ENCODE peak calls at places on chromosomes 2 and 18, in eight cellular contexts. Z is choroid plexus epithelial cell; Q is fibroblast of the aortic adventitia; X is effector memory CD4-positive, alpha-beta T cell; G is bronchial epithelial cell; S is psoas muscle; U is mesendoderm; H is cardiac muscle cell. C is an unnamed sample.

GRCh38 chr2:199457147-199458016 is at the start of gene SATB2:
- DNase-seq in Z (peak), Q (peak), G (peak), X (no peak), U (peak), S (peak), H (peak), C (peak)

GRCh38 chr2:29182334-29182733 is 67.1 kb downstream of the CLIP4 start:
- DNase-seq in X (no peak), Z (no peak), G (no peak), H (no peak), S (no peak), Q (no peak), U (no peak), C (no peak)

GRCh38 chr2:42567389-42567788 is 1.0 kb upstream of the MTA3 start:
- DNase-seq in Z (peak), Q (peak), H (peak), S (no peak), X (no peak), U (no peak), G (no peak), C (peak)

GRCh38 chr2:126850951-126851350 is 47.7 kb upstream of the TEX51 start:
- DNase-seq in Q (no peak), G (no peak), U (no peak), H (no peak), S (no peak), X (no peak), Z (no peak), C (no peak)

GRCh38 chr18:73790582-73790981 is 357.1 kb downstream of the FBXO15 start:
- DNase-seq in G (peak), S (no peak), X (no peak), Z (no peak), H (no peak), Q (no peak), U (no peak), C (peak)

GRCh38 chr18:55064760-55065159 is 105.5 kb upstream of the CCDC68 start:
- DNase-seq in G (no peak), Q (no peak), S (no peak), Z (no peak), X (no peak), H (no peak), U (no peak), C (no peak)

GRCh38 chr18:78576967-78577366 is 402.7 kb upstream of the SALL3 start:
- DNase-seq in Q (no peak), U (no peak), G (no peak), Z (no peak), X (no peak), S (no peak), H (no peak), C (no peak)

GRCh38 chr2:71779306-71779855 is 326.0 kb downstream of the DYSF start:
- DNase-seq in G (no peak), S (no peak), Z (peak), Q (peak), X (no peak), H (peak), U (no peak), C (no peak)

GRCh38 chr2:21454839-21455238 is 331.1 kb downstream of the TDRD15 start:
- DNase-seq in X (no peak), U (no peak), S (no peak), Q (no peak), H (no peak), Z (no peak), G (no peak), C (no peak)

GRCh38 chr2:240925191-240925575 is 19.0 kb downstream of the CROCC2 start:
- DNase-seq in H (no peak), X (no peak), Q (no peak), S (peak), Z (no peak), G (no peak), U (no peak), C (no peak)

GRCh38 chr2:26530141-26530540 is 52.2 kb upstream of the OTOF start:
- DNase-seq in S (no peak), H (no peak), Q (no peak), U (no peak), G (no peak), Z (no peak), X (no peak), C (no peak)

GRCh38 chr2:20781656-20782265 is 41.1 kb downstream of the LDAH start:
- DNase-seq in G (peak), Q (peak), S (no peak), U (peak), H (peak), X (no peak), Z (peak), C (peak)

GRCh38 chr2:138831691-138832090 is 51.5 kb upstream of the NXPH2 start:
- DNase-seq in X (no peak), G (peak), Q (no peak), Z (no peak), H (no peak), U (no peak), S (no peak), C (no peak)

GRCh38 chr2:184154438-184154837 is 443.9 kb upstream of the ZNF804A start:
- DNase-seq in S (no peak), Z (no peak), G (peak), H (no peak), U (peak), X (no peak), Q (peak), C (peak)

GRCh38 chr2:7730990-7731389 is 813.8 kb downstream of the RNF144A start:
- DNase-seq in U (no peak), Q (no peak), H (no peak), S (no peak), X (no peak), G (no peak), Z (no peak), C (no peak)

GRCh38 chr2:74333175-74333574 is 10.0 kb downstream of the SLC4A5 start:
- DNase-seq in H (peak), U (peak), Q (peak), X (no peak), Z (peak), G (peak), S (no peak), C (peak)

GRCh38 chr2:120809576-120810440 is 74.1 kb downstream of the GLI2 start:
- DNase-seq in S (no peak), H (no peak), U (no peak), Q (no peak), X (no peak), Z (no peak), G (no peak), C (no peak)

GRCh38 chr2:98504386-98505109 is 59.9 kb downstream of the INPP4A start:
- DNase-seq in Q (peak), G (no peak), H (peak), S (no peak), U (no peak), Z (peak), X (no peak), C (no peak)

GRCh38 chr18:79405019-79405780 is 9.5 kb downstream of the NFATC1 start:
- DNase-seq in Q (no peak), G (no peak), U (no peak), S (peak), H (no peak), X (peak), Z (no peak), C (no peak)

GRCh38 chr2:168573128-168573903 is 117.2 kb downstream of the CERS6 start:
- DNase-seq in X (no peak), Q (peak), U (peak), Z (peak), H (peak), S (no peak), G (peak), C (peak)

GRCh38 chr2:238706163-238706562 is 141.7 kb upstream of the TWIST2 start:
- DNase-seq in Q (no peak), H (no peak), S (no peak), Z (no peak), X (no peak), U (no peak), G (no peak), C (no peak)

GRCh38 chr18:46171331-46171730 is 67.1 kb downstream of the HAUS1 start:
- DNase-seq in H (no peak), G (no peak), Z (no peak), S (no peak), X (no peak), Q (no peak), U (no peak), C (no peak)

GRCh38 chr2:240996161-240996833 is 2.1 kb upstream of the SNED1 start:
- DNase-seq in H (no peak), G (no peak), Z (no peak), S (peak), Q (no peak), U (no peak), X (no peak), C (no peak)

GRCh38 chr18:59921384-59921891 is 21.6 kb downstream of the PMAIP1 start:
- DNase-seq in X (no peak), Q (no peak), Z (no peak), S (no peak), H (no peak), U (no peak), G (no peak), C (peak)

GRCh38 chr2:43438858-43439655 is 156.8 kb downstream of the THADA start:
- DNase-seq in Z (no peak), H (no peak), S (no peak), Q (no peak), G (peak), X (no peak), U (no peak), C (no peak)

GRCh38 chr2:169897834-169898233 is 70.6 kb downstream of the UBR3 start:
- DNase-seq in Z (no peak), X (no peak), G (peak), S (no peak), Q (no peak), H (no peak), U (no peak), C (no peak)

GRCh38 chr2:44974064-44974715 is 32.7 kb downstream of the SIX3 start:
- DNase-seq in Z (peak), Q (peak), X (no peak), U (peak), H (peak), S (no peak), G (peak), C (peak)

GRCh38 chr2:55268288-55268906 is 634 bp downstream of the MTIF2 start:
- DNase-seq in Z (no peak), Q (no peak), X (no peak), U (no peak), G (peak), S (no peak), H (no peak), C (no peak)

GRCh38 chr2:222297600-222297935 is 1.2 kb downstream of the PAX3 start:
- DNase-seq in X (no peak), Q (no peak), H (no peak), G (no peak), Z (no peak), U (no peak), S (no peak), C (peak)

GRCh38 chr2:134420920-134421319 is 167.0 kb downstream of the MGAT5 start:
- DNase-seq in X (no peak), S (no peak), G (no peak), Q (no peak), U (no peak), H (no peak), Z (no peak), C (no peak)

GRCh38 chr2:102294802-102295489 is 16.4 kb upstream of the IL1RL1 start:
- DNase-seq in G (peak), H (peak), U (no peak), X (no peak), Q (no peak), Z (peak), S (no peak), C (no peak)

GRCh38 chr18:9914584-9915290 is 921 bp downstream of the VAPA start:
- DNase-seq in S (peak), U (peak), X (peak), Z (peak), H (peak), Q (peak), G (peak), C (peak)

DNA sequence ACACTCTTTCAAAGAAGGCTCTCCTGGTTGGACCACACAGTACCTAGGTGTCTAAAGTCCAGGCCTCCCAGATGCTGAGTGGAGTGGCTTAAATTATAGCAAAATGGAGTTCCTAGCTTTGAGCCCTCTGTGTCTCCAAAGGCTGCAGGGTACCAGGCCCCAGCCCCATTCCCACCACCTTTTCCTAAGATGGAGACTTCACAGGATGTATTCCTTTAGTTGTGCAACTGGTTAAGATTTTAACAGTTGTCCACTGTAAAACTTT is 4.9 kb downstream of the SMAD7 start:
- DNase-seq in U (no peak), S (no peak), G (no peak), Q (no peak), X (no peak), H (no peak), Z (no peak), C (no peak)
- H3K4me3 ChIP-seq in U (no peak), S (peak), G (no peak), Q (peak), X (no peak), H (peak), Z (no peak), C (peak)

DNA sequence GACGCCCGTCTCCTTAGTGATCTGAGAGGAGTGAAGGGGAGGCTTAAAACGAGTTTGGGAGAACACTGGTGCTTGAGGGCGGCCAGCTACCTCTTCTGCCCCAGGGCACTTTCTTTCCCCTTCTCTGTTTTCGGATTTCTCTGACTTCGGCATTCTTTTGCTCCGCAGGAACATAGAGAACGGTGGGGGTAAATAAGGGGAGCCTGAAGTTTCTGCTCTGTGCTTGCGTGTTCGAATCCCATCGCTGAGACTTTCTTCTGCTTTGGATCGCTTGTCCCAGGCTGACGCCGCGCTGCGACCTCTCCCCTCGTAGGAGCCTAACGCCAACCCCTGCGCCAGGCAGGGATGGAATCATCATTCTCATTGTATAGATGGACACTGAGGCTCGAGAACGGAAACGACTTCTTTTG is 3.0 kb upstream of the DLX2 start:
- DNase-seq in G (no peak), Q (no peak), U (peak), S (no peak), Z (no peak), H (no peak), X (no peak), C (no peak)
- H3K4me3 ChIP-seq in G (peak), Q (peak), U (no peak), S (peak), Z (peak), H (no peak), X (no peak), C (peak)

DNA sequence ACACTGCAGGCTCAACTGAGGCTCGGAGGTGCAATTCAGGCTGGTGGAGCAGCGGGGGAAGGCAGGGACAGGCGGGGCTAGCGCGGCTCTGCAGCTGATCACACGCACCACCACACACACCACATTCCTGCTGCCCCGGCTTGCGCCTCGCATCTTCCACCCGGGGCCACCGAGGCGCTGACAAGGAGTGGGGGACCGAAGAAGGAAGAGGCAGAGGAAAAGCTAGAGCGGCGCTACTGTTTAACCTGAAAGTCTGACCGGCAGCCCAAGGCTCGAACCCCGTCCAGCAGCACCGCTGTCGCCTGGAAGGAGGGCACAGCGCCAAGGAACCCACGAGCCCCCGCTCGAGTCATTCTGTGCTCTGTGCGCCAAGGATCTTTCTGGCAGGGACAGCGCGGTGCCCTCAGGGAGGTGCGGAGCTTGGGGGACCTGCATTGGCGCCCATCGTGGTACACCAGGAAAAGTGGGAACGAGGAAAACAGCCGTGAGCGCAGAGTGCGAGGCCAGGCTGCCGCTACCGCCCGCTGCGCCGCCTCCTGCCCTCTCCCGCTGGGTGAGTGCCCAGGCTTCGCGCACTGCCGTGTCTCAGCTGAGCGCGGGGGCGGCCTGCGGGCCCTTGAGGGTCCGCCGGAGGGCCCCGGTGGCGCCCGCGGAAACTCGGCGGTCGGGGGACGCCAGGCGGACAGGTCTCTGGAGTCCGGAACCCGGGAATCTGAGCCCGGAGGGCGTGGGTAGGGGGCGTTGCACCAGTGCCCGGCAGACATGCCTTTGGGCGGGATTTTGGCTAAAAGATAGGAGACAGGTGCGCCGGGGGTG is 865 bp upstream of the KCNJ3 start:
- DNase-seq in G (no peak), S (no peak), U (peak), H (peak), Z (no peak), X (no peak), Q (no peak), C (no peak)
- H3K4me3 ChIP-seq in G (no peak), S (peak), U (peak), H (peak), Z (no peak), X (no peak), Q (no peak), C (peak)

GRCh38 chr2:129883121-129883520 is 96.3 kb upstream of the RAB6C start:
- DNase-seq in Z (no peak), G (no peak), Q (no peak), U (no peak), S (no peak), X (no peak), H (no peak), C (no peak)
- H3K4me3 ChIP-seq in Z (no peak), G (no peak), Q (no peak), U (no peak), S (no peak), X (no peak), H (no peak), C (no peak)